ENCODE peak calls at places on chromosomes 11 and 22, in five cellular contexts. S, L, A, T and B are unnamed samples.
A peak's percentile ranks its signal among the peaks of the same experiment; 100 is the strongest.

GRCh38 chr11:4030197-4030596 is 64.4 kb upstream of the RRM1 start:
- DNase-seq in S (no peak), L (no peak), A (no peak), T (no peak), B (no peak)

GRCh38 chr11:64620286-64620962 is 29.4 kb downstream of the SLC22A12 start:
- DNase-seq in S (no peak), L (no peak), A (no peak), T (peak; percentile 9), B (no peak)

GRCh38 chr11:25432376-25432775 is 899.6 kb upstream of the ANO3 start:
- DNase-seq in S (no peak), L (no peak), A (no peak), T (no peak), B (no peak)

GRCh38 chr11:96963375-96963774 is 573.6 kb downstream of the JRKL start:
- DNase-seq in S (no peak), L (no peak), A (no peak), T (no peak), B (no peak)

GRCh38 chr11:6298605-6299004 is 21.7 kb downstream of the CAVIN3 start:
- DNase-seq in S (peak; percentile 12), L (no peak), A (no peak), T (peak; percentile 38), B (peak; percentile 86)

GRCh38 chr22:28243539-28243938 is 324.5 kb upstream of the PITPNB start:
- DNase-seq in S (peak; percentile 16), L (no peak), A (no peak), T (no peak), B (no peak)

GRCh38 chr11:102007567-102008437 is 39.4 kb upstream of the CFAP300 start:
- DNase-seq in S (peak; percentile 12), L (no peak), A (peak; percentile 1), T (peak; percentile 88), B (no peak)

GRCh38 chr22:19477321-19478085 is 1.5 kb downstream of the UFD1 start:
- DNase-seq in S (peak; percentile 49), L (no peak), A (no peak), T (peak; percentile 7), B (no peak)

GRCh38 chr11:60978546-60979380 is 7.3 kb downstream of the CD6 start:
- DNase-seq in S (no peak), L (no peak), A (peak; percentile 21), T (no peak), B (no peak)

GRCh38 chr11:33987975-33988580 is 63.5 kb upstream of the CAPRIN1 start:
- DNase-seq in S (peak; percentile 93), L (no peak), A (no peak), T (peak; percentile 72), B (peak; percentile 82)

GRCh38 chr11:13224324-13224723 is 53.3 kb upstream of the BMAL1 start:
- DNase-seq in S (no peak), L (no peak), A (no peak), T (no peak), B (no peak)

GRCh38 chr11:131987703-131988102 is 617.3 kb downstream of the NTM start:
- DNase-seq in S (no peak), L (no peak), A (no peak), T (no peak), B (no peak)

GRCh38 chr11:35927730-35928129 is 16.1 kb upstream of the LDLRAD3 start:
- DNase-seq in S (no peak), L (no peak), A (no peak), T (peak; percentile 41), B (no peak)

GRCh38 chr11:64242920-64243854 is 2.3 kb downstream of the FKBP2 start:
- DNase-seq in S (peak; percentile 51), L (no peak), A (no peak), T (no peak), B (no peak)

GRCh38 chr11:79428406-79428805 is 12.4 kb downstream of the TENM4 start:
- DNase-seq in S (no peak), L (no peak), A (no peak), T (no peak), B (no peak)

GRCh38 chr11:125464266-125464662 is 31.8 kb downstream of the FEZ1 start:
- DNase-seq in S (peak; percentile 45), L (no peak), A (no peak), T (no peak), B (no peak)

GRCh38 chr11:96303980-96304379 is 39.0 kb downstream of the MAML2 start:
- DNase-seq in S (peak; percentile 63), L (no peak), A (no peak), T (no peak), B (no peak)

GRCh38 chr11:46055371-46055770 is 65.9 kb downstream of the PHF21A start:
- DNase-seq in S (no peak), L (peak; percentile 34), A (no peak), T (peak; percentile 80), B (no peak)

GRCh38 chr22:40335358-40335757 is 10.9 kb upstream of the ADSL start:
- DNase-seq in S (no peak), L (no peak), A (no peak), T (no peak), B (no peak)

GRCh38 chr22:35842954-35843353 is 125.3 kb downstream of the APOL5 start:
- DNase-seq in S (peak; percentile 28), L (no peak), A (no peak), T (peak; percentile 61), B (peak; percentile 31)

GRCh38 chr22:46619240-46619829 is 851 bp upstream of the GRAMD4 start:
- DNase-seq in S (no peak), L (no peak), A (no peak), T (no peak), B (no peak)

GRCh38 chr11:35276396-35276795 is 137.4 kb downstream of the CD44 start:
- DNase-seq in S (no peak), L (no peak), A (no peak), T (no peak), B (no peak)

GRCh38 chr22:20530368-20531153 is 23.2 kb downstream of the MED15 start:
- DNase-seq in S (no peak), L (no peak), A (no peak), T (no peak), B (no peak)

GRCh38 chr11:33716236-33716635 is 15.6 kb upstream of the C11orf91 start:
- DNase-seq in S (peak; percentile 59), L (no peak), A (no peak), T (no peak), B (no peak)

GRCh38 chr11:8203980-8204379 is 35.2 kb upstream of the RIC3 start:
- DNase-seq in S (no peak), L (no peak), A (no peak), T (no peak), B (no peak)

GRCh38 chr11:98101329-98101728 is 919.4 kb upstream of the CNTN5 start:
- DNase-seq in S (no peak), L (no peak), A (no peak), T (no peak), B (no peak)

GRCh38 chr11:98104249-98104648 is 916.5 kb upstream of the CNTN5 start:
- DNase-seq in S (no peak), L (no peak), A (no peak), T (no peak), B (no peak)

GRCh38 chr11:98099371-98099770 is 921.4 kb upstream of the CNTN5 start:
- DNase-seq in S (no peak), L (no peak), A (no peak), T (no peak), B (no peak)

GRCh38 chr11:98100689-98101088 is 920.1 kb upstream of the CNTN5 start:
- DNase-seq in S (no peak), L (no peak), A (no peak), T (no peak), B (no peak)
- TF ChIP-seq CREB1 in S (no peak), L (no peak), A (no peak), T (no peak), B (no peak)

GRCh38 chr22:22229683-22230420 is 14.7 kb upstream of the VPREB1 start:
- DNase-seq in S (no peak), L (no peak), A (no peak), T (no peak), B (no peak)
- TF ChIP-seq MAX in S (no peak), L (no peak), A (no peak), T (no peak), B (no peak)

GRCh38 chr11:12043959-12044772 is 35.7 kb upstream of the DKK3 start:
- DNase-seq in S (peak; percentile 84), L (peak; percentile 27), A (no peak), T (peak; percentile 87), B (peak; percentile 77)

GRCh38 chr11:12044799-12045198 is 36.4 kb upstream of the DKK3 start:
- DNase-seq in S (no peak), L (no peak), A (no peak), T (no peak), B (no peak)

GRCh38 chr11:12048936-12049790 is 40.7 kb upstream of the DKK3 start:
- DNase-seq in S (no peak), L (no peak), A (no peak), T (no peak), B (no peak)

GRCh38 chr11:12045914-12046635 is 37.6 kb upstream of the DKK3 start:
- DNase-seq in S (no peak), L (no peak), A (no peak), T (no peak), B (no peak)

GRCh38 chr11:12046636-12047236 is 38.3 kb upstream of the DKK3 start:
- DNase-seq in S (no peak), L (no peak), A (no peak), T (no peak), B (no peak)
- TF ChIP-seq ATF2 in S (no peak), L (no peak), A (no peak), T (no peak), B (no peak)

GRCh38 chr22:49160261-49161001 is 667.2 kb downstream of the BRD1 start:
- DNase-seq in S (no peak), L (no peak), A (no peak), T (no peak), B (no peak)

GRCh38 chr22:49159711-49160110 is 668.0 kb downstream of the BRD1 start:
- DNase-seq in S (no peak), L (no peak), A (no peak), T (no peak), B (no peak)

GRCh38 chr22:49157529-49158339 is 669.9 kb downstream of the BRD1 start:
- DNase-seq in S (no peak), L (no peak), A (no peak), T (no peak), B (no peak)

GRCh38 chr22:49156662-49157285 is 670.9 kb downstream of the BRD1 start:
- DNase-seq in S (no peak), L (no peak), A (no peak), T (no peak), B (no peak)

DNA sequence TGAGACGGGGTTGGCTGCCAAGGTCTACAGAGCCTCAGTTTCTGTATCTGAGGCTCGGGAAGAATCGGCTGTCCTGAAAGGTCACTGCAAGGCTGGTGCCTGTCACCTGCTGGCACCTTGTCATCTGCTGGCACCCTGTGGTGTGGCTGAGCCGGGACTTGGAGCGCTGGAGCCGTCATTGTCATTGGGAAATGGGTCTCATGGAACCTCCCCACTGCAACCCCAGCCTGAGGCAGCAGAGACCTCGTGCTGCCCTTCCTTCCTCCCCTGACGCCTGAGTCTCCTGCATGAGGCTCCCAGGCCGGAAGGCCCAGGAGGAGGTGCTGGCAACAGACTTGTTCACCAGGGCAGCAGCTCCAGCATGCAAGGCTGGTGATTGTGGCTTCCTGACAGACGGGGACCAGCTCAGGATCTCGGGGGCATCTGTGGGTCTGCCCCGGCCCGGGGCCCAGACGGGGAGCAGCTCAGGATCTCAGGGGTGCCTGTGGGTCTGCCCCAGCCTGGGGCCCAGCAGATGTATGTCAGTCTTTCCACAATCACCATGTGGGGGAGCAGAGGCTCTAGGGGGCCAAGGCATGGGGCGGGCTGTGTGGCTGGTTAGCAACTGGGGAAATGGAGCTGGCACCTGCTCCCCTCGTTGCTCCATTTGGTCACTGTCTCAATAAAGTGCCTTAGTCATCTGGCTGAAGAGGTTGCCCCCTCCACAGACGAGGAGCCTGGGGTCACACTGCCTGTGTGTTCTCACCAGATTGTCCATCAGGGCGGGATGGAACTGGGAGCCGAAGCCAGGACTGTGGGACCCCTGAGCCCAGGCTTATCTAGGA is 668.7 kb downstream of the BRD1 start:
- DNase-seq in S (no peak), L (no peak), A (no peak), T (no peak), B (no peak)
- TF ChIP-seq CREB1 in S (no peak), L (no peak), A (no peak), T (no peak), B (no peak)